ENCODE peak calls at places on chromosomes 5 and 9, in eight cellular contexts. One of them, this sample, is unnamed.

GRCh38 chr9:111992523-111992922 is 95.9 kb downstream of the UGCG start:
- DNase-seq in HCT116: peak
- DNase-seq in GM23338: no peak
- DNase-seq in SK-N-SH: no peak
- DNase-seq in hepatocyte: no peak
- DNase-seq in PC-3: peak
- DNase-seq in neural progenitor cell: no peak
- DNase-seq in MM.1S: peak
- DNase-seq in this sample: no peak

GRCh38 chr5:143399616-143400540 is 3.6 kb downstream of the NR3C1 start:
- DNase-seq in HCT116: no peak
- DNase-seq in GM23338: no peak
- DNase-seq in SK-N-SH: no peak
- DNase-seq in hepatocyte: no peak
- DNase-seq in PC-3: no peak
- DNase-seq in neural progenitor cell: no peak
- DNase-seq in MM.1S: no peak
- DNase-seq in this sample: peak

GRCh38 chr9:128414461-128414860 is 6.2 kb upstream of the CERCAM start:
- DNase-seq in HCT116: no peak
- DNase-seq in GM23338: peak
- DNase-seq in SK-N-SH: no peak
- DNase-seq in hepatocyte: peak
- DNase-seq in PC-3: peak
- DNase-seq in neural progenitor cell: peak
- DNase-seq in MM.1S: no peak
- DNase-seq in this sample: no peak

GRCh38 chr9:98908897-98909634 is 34.6 kb upstream of the COL15A1 start:
- DNase-seq in HCT116: no peak
- DNase-seq in GM23338: no peak
- DNase-seq in SK-N-SH: no peak
- DNase-seq in hepatocyte: no peak
- DNase-seq in PC-3: no peak
- DNase-seq in neural progenitor cell: no peak
- DNase-seq in MM.1S: no peak
- DNase-seq in this sample: no peak

GRCh38 chr9:122781671-122782070 is 7.1 kb upstream of the OR5C1 start:
- DNase-seq in HCT116: no peak
- DNase-seq in GM23338: no peak
- DNase-seq in SK-N-SH: no peak
- DNase-seq in hepatocyte: no peak
- DNase-seq in PC-3: no peak
- DNase-seq in neural progenitor cell: no peak
- DNase-seq in MM.1S: no peak
- DNase-seq in this sample: no peak

GRCh38 chr9:6905850-6906375 is 148.1 kb downstream of the KDM4C start:
- DNase-seq in HCT116: no peak
- DNase-seq in GM23338: no peak
- DNase-seq in SK-N-SH: no peak
- DNase-seq in hepatocyte: no peak
- DNase-seq in PC-3: no peak
- DNase-seq in neural progenitor cell: no peak
- DNase-seq in MM.1S: no peak
- DNase-seq in this sample: no peak

GRCh38 chr5:143176048-143176447 is 227.4 kb downstream of the NR3C1 start:
- DNase-seq in HCT116: no peak
- DNase-seq in GM23338: no peak
- DNase-seq in SK-N-SH: no peak
- DNase-seq in hepatocyte: no peak
- DNase-seq in PC-3: no peak
- DNase-seq in neural progenitor cell: no peak
- DNase-seq in MM.1S: no peak
- DNase-seq in this sample: no peak

GRCh38 chr9:81546498-81546897 is 142.8 kb downstream of the TLE1 start:
- DNase-seq in HCT116: no peak
- DNase-seq in GM23338: peak
- DNase-seq in SK-N-SH: no peak
- DNase-seq in hepatocyte: no peak
- DNase-seq in PC-3: no peak
- DNase-seq in neural progenitor cell: no peak
- DNase-seq in MM.1S: no peak
- DNase-seq in this sample: no peak

GRCh38 chr5:35816881-35817521 is 39.7 kb upstream of the IL7R start:
- DNase-seq in HCT116: no peak
- DNase-seq in GM23338: no peak
- DNase-seq in SK-N-SH: no peak
- DNase-seq in hepatocyte: no peak
- DNase-seq in PC-3: no peak
- DNase-seq in neural progenitor cell: no peak
- DNase-seq in MM.1S: no peak
- DNase-seq in this sample: no peak

GRCh38 chr9:78769684-78770083 is 472.8 kb downstream of the PSAT1 start:
- DNase-seq in HCT116: no peak
- DNase-seq in GM23338: no peak
- DNase-seq in SK-N-SH: no peak
- DNase-seq in hepatocyte: no peak
- DNase-seq in PC-3: no peak
- DNase-seq in neural progenitor cell: no peak
- DNase-seq in MM.1S: no peak
- DNase-seq in this sample: no peak

GRCh38 chr5:168974081-168974480 is 326.9 kb downstream of the SLIT3 start:
- DNase-seq in HCT116: no peak
- DNase-seq in GM23338: no peak
- DNase-seq in SK-N-SH: no peak
- DNase-seq in hepatocyte: peak
- DNase-seq in PC-3: no peak
- DNase-seq in neural progenitor cell: no peak
- DNase-seq in MM.1S: no peak
- DNase-seq in this sample: no peak

GRCh38 chr5:68074633-68075032 is 140.9 kb upstream of the PIK3R1 start:
- DNase-seq in HCT116: no peak
- DNase-seq in GM23338: no peak
- DNase-seq in SK-N-SH: no peak
- DNase-seq in hepatocyte: no peak
- DNase-seq in PC-3: no peak
- DNase-seq in neural progenitor cell: no peak
- DNase-seq in MM.1S: no peak
- DNase-seq in this sample: no peak

GRCh38 chr5:1516615-1517601 is 6.9 kb downstream of the LPCAT1 start:
- DNase-seq in HCT116: no peak
- DNase-seq in GM23338: no peak
- DNase-seq in SK-N-SH: no peak
- DNase-seq in hepatocyte: no peak
- DNase-seq in PC-3: peak
- DNase-seq in neural progenitor cell: no peak
- DNase-seq in MM.1S: no peak
- DNase-seq in this sample: no peak

GRCh38 chr5:102048940-102049339 is 247.1 kb downstream of the SLCO4C1 start:
- DNase-seq in HCT116: peak
- DNase-seq in GM23338: no peak
- DNase-seq in SK-N-SH: peak
- DNase-seq in hepatocyte: no peak
- DNase-seq in PC-3: no peak
- DNase-seq in neural progenitor cell: no peak
- DNase-seq in MM.1S: no peak
- DNase-seq in this sample: no peak

GRCh38 chr9:90365646-90366045 is 277.0 kb downstream of the DIRAS2 start:
- DNase-seq in HCT116: no peak
- DNase-seq in GM23338: no peak
- DNase-seq in SK-N-SH: peak
- DNase-seq in hepatocyte: no peak
- DNase-seq in PC-3: no peak
- DNase-seq in neural progenitor cell: no peak
- DNase-seq in MM.1S: no peak
- DNase-seq in this sample: no peak

DNA sequence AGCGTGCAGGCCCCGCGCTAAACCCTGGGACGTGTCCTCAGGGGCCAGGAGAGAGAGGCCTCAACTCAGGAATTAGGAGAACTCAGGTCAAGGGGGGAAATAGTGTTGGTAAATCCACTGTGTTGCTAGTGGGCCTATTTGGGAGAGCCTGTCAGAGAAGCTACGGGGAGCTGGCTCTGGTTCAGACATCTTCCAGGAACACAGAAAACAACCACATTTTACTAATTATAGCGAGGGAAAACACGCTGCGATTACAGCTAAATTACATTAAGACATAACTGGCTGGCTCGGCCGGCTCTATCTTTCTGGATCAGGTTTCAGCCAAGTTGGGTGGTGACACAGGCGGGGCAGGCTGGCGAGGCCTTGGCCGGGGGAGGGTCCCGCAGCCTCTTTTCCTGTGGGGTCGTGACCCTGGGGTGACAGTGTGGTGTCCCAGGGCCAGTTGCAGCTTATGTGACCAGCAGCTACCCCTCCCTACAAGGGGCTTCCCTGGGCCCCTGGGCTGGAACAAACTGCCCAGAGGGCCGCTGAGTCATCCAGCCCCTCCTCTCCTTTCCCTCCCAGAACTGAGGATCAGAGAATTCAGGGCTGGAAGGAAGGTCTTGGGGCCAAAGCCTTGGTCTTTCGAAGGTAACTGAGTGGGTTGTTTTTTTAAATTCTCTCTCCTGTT is 75.1 kb downstream of the FGF18 start:
- DNase-seq in HCT116: peak
- DNase-seq in GM23338: peak
- DNase-seq in SK-N-SH: peak
- DNase-seq in hepatocyte: peak
- DNase-seq in PC-3: peak
- DNase-seq in neural progenitor cell: peak
- DNase-seq in MM.1S: no peak
- DNase-seq in this sample: no peak
- H3K27ac ChIP-seq in HCT116: peak
- H3K27ac ChIP-seq in GM23338: peak
- H3K27ac ChIP-seq in SK-N-SH: peak
- H3K27ac ChIP-seq in hepatocyte: peak
- H3K27ac ChIP-seq in PC-3: peak
- H3K27ac ChIP-seq in neural progenitor cell: no peak
- H3K27ac ChIP-seq in MM.1S: no peak
- H3K27ac ChIP-seq in this sample: no peak

DNA sequence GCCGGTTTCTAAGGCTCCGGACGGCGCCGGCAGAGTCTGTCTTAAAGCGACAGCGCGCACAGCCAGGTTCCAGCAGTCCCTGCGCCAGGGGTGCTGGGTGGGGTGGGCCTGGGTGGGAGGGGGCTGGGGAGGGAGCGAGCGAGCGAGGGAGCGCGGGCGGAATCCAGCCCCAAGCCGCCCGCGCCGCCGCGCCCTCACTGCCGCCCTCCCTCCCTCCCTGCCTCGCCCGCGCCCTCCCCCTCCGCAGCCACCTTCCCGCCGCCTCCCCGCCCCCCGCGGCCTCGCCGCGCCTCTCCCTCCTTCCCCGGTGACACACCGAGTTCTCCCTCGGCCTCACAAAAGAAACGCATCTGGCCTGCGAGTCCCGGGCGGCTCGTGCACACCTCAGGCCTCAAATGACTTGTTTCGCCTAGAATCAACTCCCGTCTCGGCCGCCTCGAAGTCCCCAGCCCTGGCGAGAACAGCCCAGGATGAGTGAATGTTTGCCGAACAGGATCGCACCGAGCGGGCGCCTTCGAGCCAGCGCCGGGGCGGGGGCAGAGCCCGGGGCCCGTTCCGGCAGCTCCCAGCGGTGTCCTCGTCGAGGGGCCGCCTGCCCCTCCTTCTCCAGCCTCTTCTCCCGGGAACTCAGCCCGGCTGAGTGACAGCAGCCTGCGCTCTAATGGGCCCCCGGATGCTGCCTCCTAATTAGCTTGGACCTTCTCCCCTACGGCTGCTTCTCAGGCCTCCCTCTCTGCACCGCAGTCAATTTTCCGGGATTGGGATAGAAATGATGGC is at the start of gene PITX1:
- DNase-seq in HCT116: peak
- DNase-seq in GM23338: peak
- DNase-seq in SK-N-SH: peak
- DNase-seq in hepatocyte: peak
- DNase-seq in PC-3: peak
- DNase-seq in neural progenitor cell: peak
- DNase-seq in MM.1S: peak
- DNase-seq in this sample: peak
- TF ChIP-seq EZH2phosphoT487 in HCT116: no peak
- TF ChIP-seq EZH2phosphoT487 in GM23338: peak
- TF ChIP-seq EZH2phosphoT487 in SK-N-SH: no peak
- TF ChIP-seq EZH2phosphoT487 in hepatocyte: no peak
- TF ChIP-seq EZH2phosphoT487 in PC-3: no peak
- TF ChIP-seq EZH2phosphoT487 in neural progenitor cell: no peak
- TF ChIP-seq EZH2phosphoT487 in MM.1S: no peak
- TF ChIP-seq EZH2phosphoT487 in this sample: no peak

DNA sequence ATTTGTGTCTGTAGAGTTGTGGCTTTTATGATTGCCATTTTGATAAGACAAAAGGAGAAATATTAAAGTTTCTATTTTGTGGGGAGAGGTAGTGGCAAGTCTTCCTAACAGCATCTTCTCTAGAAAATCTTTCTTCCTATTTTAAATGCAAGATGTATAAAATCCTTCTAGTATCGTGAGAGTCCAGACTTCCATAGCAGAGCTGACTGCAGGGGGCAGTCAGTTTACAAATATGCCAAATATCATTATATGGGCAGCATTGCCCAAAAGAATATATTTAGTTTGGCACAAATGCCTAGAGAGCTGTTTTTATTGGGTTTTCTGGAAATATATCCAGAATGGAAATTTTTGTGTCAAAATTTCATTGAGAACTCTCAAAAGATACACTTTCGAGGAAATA is 82.1 kb upstream of the ALDH1A1 start:
- DNase-seq in HCT116: no peak
- DNase-seq in GM23338: no peak
- DNase-seq in SK-N-SH: no peak
- DNase-seq in hepatocyte: no peak
- DNase-seq in PC-3: peak
- DNase-seq in neural progenitor cell: no peak
- DNase-seq in MM.1S: no peak
- DNase-seq in this sample: no peak
- TF ChIP-seq CTCF in HCT116: peak
- TF ChIP-seq CTCF in GM23338: no peak
- TF ChIP-seq CTCF in SK-N-SH: peak
- TF ChIP-seq CTCF in hepatocyte: no peak
- TF ChIP-seq CTCF in PC-3: peak
- TF ChIP-seq CTCF in neural progenitor cell: no peak
- TF ChIP-seq CTCF in MM.1S: no peak
- TF ChIP-seq CTCF in this sample: peak

DNA sequence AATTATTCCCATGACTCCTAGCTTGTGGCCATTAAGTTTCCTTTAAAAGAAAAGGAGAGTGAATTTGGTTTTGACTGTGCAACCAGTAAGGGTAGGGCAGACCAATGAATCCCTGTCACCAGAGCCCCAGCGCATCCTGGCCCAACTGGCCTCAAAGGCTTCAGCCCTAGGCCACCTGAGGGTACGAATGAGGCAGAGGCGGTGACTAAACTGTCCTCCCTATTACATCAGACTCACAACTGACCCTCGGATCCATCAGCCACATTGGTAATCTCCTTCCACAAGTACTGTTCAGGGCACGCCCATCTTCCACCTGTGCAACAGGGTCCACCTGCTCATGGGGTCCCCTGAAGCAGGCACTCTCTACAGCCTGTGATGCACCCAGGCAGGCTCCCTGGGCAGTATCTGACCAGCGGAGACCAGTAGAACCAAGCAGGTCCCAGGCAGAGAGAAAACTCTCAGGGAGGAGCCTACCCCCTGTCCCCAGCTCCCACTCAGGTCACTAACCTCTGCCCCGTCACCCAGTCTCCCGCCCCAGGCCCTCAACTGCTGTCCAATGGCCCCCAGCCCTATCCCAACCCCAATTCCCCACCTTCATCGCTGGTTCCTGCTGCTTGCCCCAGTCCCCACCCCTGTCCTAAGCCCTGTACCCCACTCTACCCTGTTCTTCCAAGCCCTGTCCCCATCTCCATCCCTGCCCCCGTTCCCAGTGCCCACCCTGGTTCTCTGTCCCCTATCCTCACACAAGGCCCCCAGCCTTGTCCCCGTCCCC is 926 bp downstream of the EDF1 start:
- DNase-seq in HCT116: no peak
- DNase-seq in GM23338: no peak
- DNase-seq in SK-N-SH: no peak
- DNase-seq in hepatocyte: peak
- DNase-seq in PC-3: no peak
- DNase-seq in neural progenitor cell: no peak
- DNase-seq in MM.1S: no peak
- DNase-seq in this sample: no peak
- H3K27ac ChIP-seq in HCT116: no peak
- H3K27ac ChIP-seq in GM23338: no peak
- H3K27ac ChIP-seq in SK-N-SH: no peak
- H3K27ac ChIP-seq in hepatocyte: peak
- H3K27ac ChIP-seq in PC-3: no peak
- H3K27ac ChIP-seq in neural progenitor cell: no peak
- H3K27ac ChIP-seq in MM.1S: no peak
- H3K27ac ChIP-seq in this sample: no peak

This sample was measured in OCI-LY7.